ENCODE peak calls at places on chromosomes 5 and 9, in eight cellular contexts. G is PC-3, A is hepatocyte, S is HCT116, O is PC-9, W is GM23338, V is GM23248, F is OCI-LY7. E is an unnamed sample.

GRCh38 chr5:3350781-3351180 is 244.9 kb upstream of the IRX1 start:
- DNase-seq in G (no peak), A (no peak), S (no peak), O (no peak), W (no peak), V (no peak), F (no peak), E (no peak)

GRCh38 chr5:77426670-77427069 is 65.4 kb downstream of the WDR41 start:
- DNase-seq in G (peak; percentile 73), A (no peak), S (no peak), O (peak; percentile 36), W (no peak), V (peak; percentile 87), F (no peak), E (no peak)

GRCh38 chr5:91269198-91269597 is 113.9 kb downstream of the ARRDC3 start:
- DNase-seq in G (no peak), A (no peak), S (no peak), O (no peak), W (no peak), V (no peak), F (no peak), E (peak; percentile 44)

GRCh38 chr5:174596429-174596828 is 128.0 kb upstream of the MSX2 start:
- DNase-seq in G (no peak), A (no peak), S (no peak), O (peak; percentile 66), W (no peak), V (peak; percentile 14), F (no peak), E (no peak)

GRCh38 chr5:52453176-52453575 is 334.5 kb upstream of the ITGA1 start:
- DNase-seq in G (no peak), A (no peak), S (no peak), O (no peak), W (peak; percentile 27), V (no peak), F (no peak), E (no peak)

GRCh38 chr9:14159440-14160222 is 154.3 kb downstream of the NFIB start:
- DNase-seq in G (no peak), A (no peak), S (no peak), O (no peak), W (no peak), V (no peak), F (no peak), E (no peak)

GRCh38 chr5:143166661-143167420 is 236.6 kb downstream of the NR3C1 start:
- DNase-seq in G (no peak), A (peak; percentile 46), S (no peak), O (no peak), W (no peak), V (no peak), F (no peak), E (peak; percentile 47)

GRCh38 chr5:140565024-140565779 is 574 bp downstream of the SLC35A4 start:
- DNase-seq in G (peak; percentile 35), A (no peak), S (no peak), O (no peak), W (no peak), V (peak; percentile 80), F (peak; percentile 19), E (no peak)

GRCh38 chr9:4220361-4220760 is 79.5 kb downstream of the GLIS3 start:
- DNase-seq in G (no peak), A (no peak), S (no peak), O (no peak), W (no peak), V (peak; percentile 19), F (no peak), E (no peak)

GRCh38 chr9:124215551-124215910 is 42.2 kb upstream of the NEK6 start:
- DNase-seq in G (no peak), A (no peak), S (no peak), O (no peak), W (no peak), V (no peak), F (no peak), E (no peak)

GRCh38 chr9:83034026-83034425 is 28.9 kb downstream of the RASEF start:
- DNase-seq in G (no peak), A (no peak), S (no peak), O (no peak), W (no peak), V (no peak), F (no peak), E (no peak)

GRCh38 chr5:9115093-9115492 is 430.8 kb downstream of the SEMA5A start:
- DNase-seq in G (no peak), A (no peak), S (no peak), O (no peak), W (no peak), V (no peak), F (no peak), E (no peak)

GRCh38 chr5:100828756-100829342 is 74.2 kb downstream of the ST8SIA4 start:
- DNase-seq in G (no peak), A (no peak), S (no peak), O (no peak), W (no peak), V (no peak), F (no peak), E (no peak)

GRCh38 chr9:101270325-101270701 is 114.5 kb downstream of the BAAT start:
- DNase-seq in G (no peak), A (no peak), S (no peak), O (no peak), W (peak; percentile 27), V (peak; percentile 0), F (no peak), E (no peak)

GRCh38 chr5:54689411-54690251 is 172.1 kb downstream of the SNX18 start:
- DNase-seq in G (no peak), A (no peak), S (no peak), O (no peak), W (no peak), V (no peak), F (no peak), E (no peak)

GRCh38 chr5:16857635-16858034 is 78.5 kb downstream of the MYO10 start:
- DNase-seq in G (peak; percentile 68), A (no peak), S (no peak), O (no peak), W (no peak), V (peak; percentile 51), F (no peak), E (no peak)

GRCh38 chr9:92064711-92065110 is 50.5 kb downstream of the SPTLC1 start:
- DNase-seq in G (no peak), A (no peak), S (no peak), O (no peak), W (no peak), V (peak; percentile 77), F (no peak), E (no peak)

GRCh38 chr5:15600035-15600434 is 100.1 kb downstream of the FBXL7 start:
- DNase-seq in G (no peak), A (no peak), S (no peak), O (no peak), W (no peak), V (no peak), F (no peak), E (no peak)

DNA sequence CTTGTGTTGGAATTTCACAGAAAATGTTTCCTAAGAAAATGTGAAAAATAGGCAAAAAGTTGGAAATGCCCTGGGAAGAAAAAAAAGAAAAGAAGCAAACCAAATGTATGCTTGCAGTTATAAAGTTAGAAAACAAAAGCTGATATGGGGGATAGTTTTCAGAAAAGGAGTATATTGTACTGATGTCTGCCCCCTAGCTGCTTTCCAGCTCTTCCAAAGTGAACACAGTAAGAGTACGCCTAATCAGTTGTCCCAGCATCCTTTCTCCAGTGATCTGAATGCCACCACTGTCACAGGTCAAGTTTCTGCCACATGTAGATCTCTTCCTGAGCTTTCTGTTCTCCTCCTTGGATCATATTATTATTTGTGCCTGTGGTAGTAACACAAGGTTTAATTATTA is 5.8 kb downstream of the TYRP1 start:
- DNase-seq in G (no peak), A (peak; percentile 11), S (no peak), O (no peak), W (peak; percentile 22), V (no peak), F (no peak), E (no peak)
- H3K9me2 ChIP-seq in G (no peaks in the 10 kb centered on the region), A (no peaks in the 10 kb centered on the region), S (no peaks in the 10 kb centered on the region), O (no peaks in the 10 kb centered on the region), W (no peaks in the 10 kb centered on the region), V (no peaks in the 10 kb centered on the region), F (no peaks in the 10 kb centered on the region), E (no peaks in the 10 kb centered on the region)

GRCh38 chr5:10567181-10567591 is 3.3 kb downstream of the ANKRD33B start:
- DNase-seq in G (no peak), A (no peak), S (no peak), O (no peak), W (no peak), V (no peak), F (no peak), E (no peak)

GRCh38 chr5:10564838-10565784 is 1.2 kb downstream of the ANKRD33B start:
- DNase-seq in G (no peak), A (no peak), S (no peak), O (no peak), W (peak; percentile 62), V (peak; percentile 47), F (peak; percentile 37), E (no peak)

GRCh38 chr5:10565785-10566506 is 2.1 kb downstream of the ANKRD33B start:
- DNase-seq in G (peak; percentile 45), A (no peak), S (no peak), O (no peak), W (no peak), V (peak; percentile 34), F (peak; percentile 63), E (peak; percentile 37)

GRCh38 chr5:10566556-10567068 is 2.7 kb downstream of the ANKRD33B start:
- DNase-seq in G (no peak), A (no peak), S (no peak), O (no peak), W (no peak), V (no peak), F (peak; percentile 48), E (no peak)

DNA sequence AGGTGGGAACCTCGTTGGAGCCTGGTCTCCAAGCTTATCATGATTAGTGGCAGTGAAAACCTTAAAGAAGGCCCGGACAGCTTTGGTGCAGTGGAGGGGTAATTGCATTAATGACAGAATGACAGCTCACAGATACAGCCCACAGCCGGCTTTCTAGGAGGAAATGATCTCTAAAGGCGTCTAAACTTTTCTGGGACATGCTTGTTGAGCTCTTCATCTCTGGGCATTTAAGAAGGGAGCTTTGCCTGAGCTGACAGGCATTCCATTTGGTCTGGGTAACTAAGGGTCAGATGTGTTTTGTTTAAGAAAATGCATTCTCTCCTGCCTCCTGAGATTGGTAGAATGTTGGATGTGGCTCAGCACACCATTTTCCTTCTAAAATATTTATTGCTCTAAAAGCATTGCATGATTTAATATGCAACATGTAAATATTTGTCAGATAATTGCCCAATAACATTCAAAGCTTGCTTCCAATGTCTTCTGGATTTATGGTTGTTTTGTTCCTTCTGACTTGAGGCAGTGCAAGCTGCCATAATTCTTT is 4.0 kb downstream of the ANKRD33B start:
- DNase-seq in G (no peak), A (no peak), S (no peak), O (no peak), W (no peak), V (peak; percentile 54), F (no peak), E (no peak)
- H3K9me2 ChIP-seq in G (no peaks in the 10 kb centered on the region), A (no peaks in the 10 kb centered on the region), S (no peaks in the 10 kb centered on the region), O (no peaks in the 10 kb centered on the region), W (no peaks in the 10 kb centered on the region), V (no peaks in the 10 kb centered on the region), F (no peaks in the 10 kb centered on the region), E (no peaks in the 10 kb centered on the region)

GRCh38 chr9:123211081-123211480 is 57.3 kb downstream of the STRBP start:
- DNase-seq in G (no peak), A (no peak), S (no peak), O (no peak), W (no peak), V (no peak), F (no peak), E (no peak)
- H3K9me2 ChIP-seq in G (no peaks in the 10 kb centered on the region), A (no peaks in the 10 kb centered on the region), S (no peaks in the 10 kb centered on the region), O (no peaks in the 10 kb centered on the region), W (no peaks in the 10 kb centered on the region), V (no peaks in the 10 kb centered on the region), F (no peaks in the 10 kb centered on the region), E (no peaks in the 10 kb centered on the region)

GRCh38 chr9:34459941-34460340 is 1.3 kb downstream of the DNAI1 start:
- DNase-seq in G (no peak), A (no peak), S (no peak), O (no peak), W (no peak), V (peak; percentile 39), F (no peak), E (no peak)
- H3K9me2 ChIP-seq in G (no peaks in the 10 kb centered on the region), A (no peaks in the 10 kb centered on the region), S (no peaks in the 10 kb centered on the region), O (no peaks in the 10 kb centered on the region), W (no peaks in the 10 kb centered on the region), V (no peaks in the 10 kb centered on the region), F (no peaks in the 10 kb centered on the region), E (no peaks in the 10 kb centered on the region)